ENCODE peak calls at places on chromosomes 13 and 19, in four cellular contexts. V is A549, R is GM12878, L is K562. X is an unnamed sample.
A peak's percentile ranks its signal among the peaks of the same experiment; 100 is the strongest.

GRCh38 chr13:60214213-60215079 is 50.7 kb upstream of the DIAPH3 start:
- DNase-seq in V (no peak), R (no peak), L (no peak), X (no peak)

GRCh38 chr13:110944121-110944967 is 29.5 kb upstream of the ANKRD10 start:
- DNase-seq in V (peak; percentile 44), R (no peak), L (peak; percentile 44), X (peak; percentile 52)

GRCh38 chr13:113900646-113901045 is 36.8 kb upstream of the GAS6 start:
- DNase-seq in V (no peak), R (no peak), L (no peak), X (no peak)

GRCh38 chr19:3698386-3698950 is 1.8 kb downstream of the PIP5K1C start:
- DNase-seq in V (no peak), R (no peak), L (no peak), X (no peak)

GRCh38 chr13:40047322-40047771 is 391.9 kb downstream of the COG6 start:
- DNase-seq in V (no peak), R (peak; percentile 96), L (no peak), X (no peak)

GRCh38 chr13:46607768-46608553 is 55.0 kb downstream of the LRCH1 start:
- DNase-seq in V (peak; percentile 77), R (no peak), L (no peak), X (peak; percentile 92)

GRCh38 chr13:43934273-43934672 is 54.6 kb downstream of the LACC1 start:
- DNase-seq in V (no peak), R (no peak), L (no peak), X (no peak)

GRCh38 chr13:97946951-97947588 is 6.4 kb upstream of the IPO5 start:
- DNase-seq in V (peak; percentile 34), R (no peak), L (no peak), X (no peak)

GRCh38 chr19:2032296-2032941 is 16.9 kb upstream of the BTBD2 start:
- DNase-seq in V (peak; percentile 59), R (no peak), L (no peak), X (no peak)

GRCh38 chr13:93290503-93290902 is 63.9 kb downstream of the GPC6 start:
- DNase-seq in V (no peak), R (no peak), L (no peak), X (no peak)

GRCh38 chr13:19345916-19346422 is 164.3 kb upstream of the TUBA3C start:
- DNase-seq in V (no peak), R (no peak), L (peak; percentile 3), X (no peak)

GRCh38 chr13:85535306-85535705 is 263.9 kb downstream of the SLITRK6 start:
- DNase-seq in V (no peak), R (no peak), L (no peak), X (no peak)

GRCh38 chr13:98581971-98582702 is 5.2 kb upstream of the STK24 start:
- DNase-seq in V (no peak), R (no peak), L (no peak), X (no peak)

GRCh38 chr19:47544075-47544474 is 28.9 kb downstream of the ZNF541 start:
- DNase-seq in V (no peak), R (no peak), L (no peak), X (no peak)

DNA sequence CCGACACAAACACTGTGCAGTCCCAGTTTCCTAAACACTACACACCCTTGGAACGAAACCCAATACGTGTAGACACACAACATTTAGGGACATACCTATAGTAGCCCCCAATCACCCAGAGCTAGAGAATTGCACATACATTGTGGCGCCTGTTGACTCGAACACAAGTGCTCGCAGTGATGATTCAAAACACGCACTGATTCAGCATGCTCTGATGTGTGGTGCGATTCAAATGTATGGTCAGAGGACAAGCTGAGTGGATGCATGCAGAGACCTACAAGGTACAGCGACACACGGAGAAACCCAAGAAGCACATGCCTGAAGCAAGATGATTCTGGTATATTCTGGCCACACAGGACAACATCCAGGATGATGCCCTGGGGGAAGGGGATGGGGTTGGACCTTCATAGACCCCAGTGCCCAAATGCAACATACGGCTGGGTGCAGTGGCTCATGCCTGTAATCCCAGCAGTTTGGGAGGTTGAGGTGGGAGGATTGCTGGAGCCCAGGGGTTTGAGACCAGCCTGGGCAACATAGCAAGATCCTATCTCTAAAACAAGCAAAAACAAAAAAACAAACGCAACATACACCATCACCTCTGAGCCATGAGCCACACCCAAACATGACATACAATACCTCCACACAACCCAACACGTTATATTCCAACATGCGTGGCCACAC is 997 bp upstream of the KCNN4 start:
- DNase-seq in V (no peak), R (no peak), L (no peak), X (no peak)
- TF ChIP-seq CHD4 in V (no peak), R (no peak), L (no peak), X (no peak)

GRCh38 chr19:14410054-14410774 is 8.9 kb downstream of the DDX39A start:
- DNase-seq in V (no peak), R (no peak), L (peak; percentile 8), X (no peak)
- TF ChIP-seq CHD4 in V (no peak), R (no peak), L (no peak), X (no peak)

GRCh38 chr19:53549354-53549753 is 11.4 kb downstream of the ZNF331 start:
- DNase-seq in V (no peak), R (no peak), L (no peak), X (no peak)
- TF ChIP-seq CHD4 in V (no peak), R (no peak), L (no peak), X (no peak)

DNA sequence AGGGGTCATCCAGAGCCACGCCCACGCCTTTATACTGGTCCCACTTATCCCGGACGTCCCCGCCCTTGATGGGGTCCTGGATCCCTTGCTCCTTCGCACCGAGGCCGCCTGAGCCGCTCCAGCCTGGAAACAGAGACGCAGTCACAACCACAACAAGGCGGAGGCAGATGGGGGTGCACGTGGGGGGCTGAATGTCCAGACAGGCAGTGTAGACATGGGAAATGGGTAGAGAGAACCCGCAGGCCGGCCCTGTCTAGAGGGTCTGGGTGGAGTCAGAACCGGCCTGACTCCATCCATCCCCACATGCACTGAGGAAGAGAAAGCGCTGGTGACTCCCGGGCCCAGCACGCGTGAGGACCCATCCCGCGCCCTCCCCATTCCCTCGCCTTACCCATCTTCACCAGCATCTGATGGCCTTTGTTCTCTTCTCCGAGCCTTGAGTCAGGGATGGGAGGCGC is 23.0 kb downstream of the CHERP start:
- DNase-seq in V (no peak), R (no peak), L (peak; percentile 31), X (no peak)
- TF ChIP-seq CHD4 in V (no peak), R (no peak), L (no peak), X (no peak)